ENCODE peak calls at places on chromosomes 16 and 17, in ten cellular contexts. P is midbrain; M is amygdala; B is activated gamma-delta T cell treated with anti-CD3 and anti-CD28 coated beads, Interleukin-2, amount 50 U/mL, for 16 hours; S is DMS153; V is GM18507; H is NCI-H524; D is HuH-7; F is effector CD4-positive, alpha-beta T cell; R is activated naive CD4-positive, alpha-beta T cell. I is an unnamed sample.

GRCh38 chr17:75808905-75809621 is 24.5 kb downstream of the UNK start:
- DNase-seq in P (no peak), M (no peak), B (no peak), S (peak), V (no peak), H (no peak), D (no peak), F (no peak), R (no peak), I (no peak)

GRCh38 chr16:380837-381787 is 666 bp downstream of the PGAP6 start:
- DNase-seq in P (no peak), M (no peak), B (no peak), S (no peak), V (no peak), H (no peak), D (no peak), F (no peak), R (no peak), I (no peak)

GRCh38 chr16:88306860-88307545 is 75.8 kb upstream of the ZNF469 start:
- DNase-seq in P (no peak), M (no peak), B (no peak), S (no peak), V (no peak), H (peak), D (no peak), F (no peak), R (no peak), I (no peak)

GRCh38 chr16:61677776-61678175 is 358.5 kb downstream of the CDH8 start:
- DNase-seq in P (no peak), M (no peak), B (no peak), S (no peak), V (no peak), H (no peak), D (no peak), F (no peak), R (no peak), I (no peak)

GRCh38 chr17:9256944-9257629 is 235.8 kb downstream of the NTN1 start:
- DNase-seq in P (no peak), M (no peak), B (no peak), S (no peak), V (no peak), H (no peak), D (no peak), F (no peak), R (no peak), I (no peak)

GRCh38 chr16:82197540-82198240 is 27.7 kb upstream of the MPHOSPH6 start:
- DNase-seq in P (no peak), M (no peak), B (no peak), S (no peak), V (no peak), H (no peak), D (no peak), F (no peak), R (no peak), I (no peak)

GRCh38 chr17:66508896-66509843 is 206.8 kb downstream of the PRKCA start:
- DNase-seq in P (no peak), M (no peak), B (no peak), S (peak), V (no peak), H (no peak), D (no peak), F (no peak), R (no peak), I (no peak)

GRCh38 chr17:68792042-68792685 is 163.0 kb downstream of the ABCA8 start:
- DNase-seq in P (no peak), M (no peak), B (no peak), S (no peak), V (no peak), H (no peak), D (no peak), F (no peak), R (no peak), I (no peak)

GRCh38 chr16:24737391-24737871 is 8.0 kb downstream of the TNRC6A start:
- DNase-seq in P (no peak), M (no peak), B (no peak), S (no peak), V (no peak), H (no peak), D (no peak), F (no peak), R (no peak), I (no peak)

GRCh38 chr17:9240659-9241370 is 219.5 kb downstream of the NTN1 start:
- DNase-seq in P (peak), M (peak), B (no peak), S (no peak), V (no peak), H (no peak), D (peak), F (no peak), R (no peak), I (no peak)

GRCh38 chr17:79084291-79085153 is 9.9 kb downstream of the ENGASE start:
- DNase-seq in P (no peak), M (no peak), B (no peak), S (no peak), V (no peak), H (no peak), D (no peak), F (no peak), R (no peak), I (no peak)

GRCh38 chr16:70579648-70580630 is 56.3 kb downstream of the SF3B3 start:
- DNase-seq in P (no peak), M (no peak), B (no peak), S (no peak), V (no peak), H (no peak), D (no peak), F (no peak), R (no peak), I (no peak)

GRCh38 chr16:14300631-14301149 is 229.6 kb downstream of the MRTFB start:
- DNase-seq in P (peak), M (peak), B (no peak), S (peak), V (no peak), H (peak), D (peak), F (no peak), R (no peak), I (peak)

GRCh38 chr17:74521701-74522201 is 9.5 kb downstream of the CD300LB start:
- DNase-seq in P (no peak), M (no peak), B (no peak), S (no peak), V (no peak), H (no peak), D (no peak), F (no peak), R (no peak), I (no peak)

GRCh38 chr17:57623620-57624019 is 121.5 kb downstream of the CCDC182 start:
- DNase-seq in P (no peak), M (no peak), B (no peak), S (no peak), V (no peak), H (no peak), D (no peak), F (no peak), R (no peak), I (no peak)

GRCh38 chr16:57341441-57342303 is 16.9 kb upstream of the CCL22 start:
- DNase-seq in P (no peak), M (no peak), B (no peak), S (no peak), V (no peak), H (peak), D (no peak), F (no peak), R (no peak), I (no peak)

GRCh38 chr16:3020604-3021448 is 658 bp downstream of the TNFRSF12A start:
- DNase-seq in P (peak), M (peak), B (peak), S (no peak), V (no peak), H (peak), D (peak), F (peak), R (peak), I (no peak)

GRCh38 chr16:63361032-63361624 is 1324.9 kb upstream of the CDH8 start:
- DNase-seq in P (peak), M (no peak), B (no peak), S (peak), V (peak), H (peak), D (peak), F (no peak), R (no peak), I (peak)

GRCh38 chr16:1309888-1310831 is 724 bp downstream of the UBE2I start:
- DNase-seq in P (peak), M (no peak), B (peak), S (no peak), V (no peak), H (no peak), D (no peak), F (peak), R (peak), I (no peak)

GRCh38 chr16:83187404-83187803 is 560.6 kb downstream of the CDH13 start:
- DNase-seq in P (no peak), M (no peak), B (no peak), S (no peak), V (no peak), H (no peak), D (no peak), F (no peak), R (no peak), I (no peak)

GRCh38 chr17:41486809-41487530 is 2.7 kb downstream of the KRT36 start:
- DNase-seq in P (no peak), M (no peak), B (no peak), S (no peak), V (no peak), H (no peak), D (peak), F (no peak), R (no peak), I (no peak)

GRCh38 chr17:82670661-82671060 is 22.4 kb upstream of the WDR45B start:
- DNase-seq in P (no peak), M (no peak), B (no peak), S (no peak), V (no peak), H (no peak), D (no peak), F (no peak), R (no peak), I (no peak)

GRCh38 chr17:4559851-4560820 is at the start of gene GGT6:
- DNase-seq in P (no peak), M (no peak), B (no peak), S (no peak), V (no peak), H (no peak), D (no peak), F (no peak), R (no peak), I (no peak)

GRCh38 chr17:77234695-77235094 is 93.9 kb downstream of the SEC14L1 start:
- DNase-seq in P (no peak), M (no peak), B (no peak), S (no peak), V (no peak), H (no peak), D (no peak), F (no peak), R (no peak), I (no peak)

GRCh38 chr17:5888811-5889210 is 181.4 kb upstream of the WSCD1 start:
- DNase-seq in P (no peak), M (no peak), B (no peak), S (no peak), V (no peak), H (no peak), D (no peak), F (no peak), R (no peak), I (no peak)

GRCh38 chr17:6708357-6708961 is 4.7 kb downstream of the SLC13A5 start:
- DNase-seq in P (no peak), M (no peak), B (no peak), S (no peak), V (no peak), H (no peak), D (no peak), F (no peak), R (no peak), I (no peak)

GRCh38 chr16:27304881-27305280 is 8.9 kb upstream of the IL4R start:
- DNase-seq in P (no peak), M (no peak), B (no peak), S (no peak), V (no peak), H (no peak), D (no peak), F (no peak), R (no peak), I (no peak)

GRCh38 chr17:29149431-29150064 is 30.6 kb downstream of the MYO18A start:
- DNase-seq in P (no peak), M (no peak), B (no peak), S (no peak), V (no peak), H (peak), D (no peak), F (no peak), R (no peak), I (peak)

GRCh38 chr16:59733321-59733720 is 999.2 kb upstream of the GOT2 start:
- DNase-seq in P (peak), M (no peak), B (no peak), S (no peak), V (no peak), H (no peak), D (no peak), F (no peak), R (no peak), I (no peak)

GRCh38 chr17:27244481-27245223 is 49.3 kb upstream of the WSB1 start:
- DNase-seq in P (peak), M (no peak), B (no peak), S (no peak), V (no peak), H (no peak), D (no peak), F (no peak), R (no peak), I (peak)

GRCh38 chr17:13351046-13351445 is 250.7 kb downstream of the HS3ST3A1 start:
- DNase-seq in P (no peak), M (no peak), B (no peak), S (no peak), V (no peak), H (no peak), D (no peak), F (no peak), R (no peak), I (no peak)